ENCODE peak calls at places on chromosomes 16 and 17, in eight cellular contexts. E is AG08395; F is NCI-H2081; K is tibial artery; Y is immature natural killer cell; H is upper lobe of right lung; X is stimulated activated CD4-positive, alpha-beta T cell treated with anti-CD3 and anti-CD28 coated beads, Interleukin-15, amount 100 ng/mL, for 48 hours; C is cardiac fibroblast. Q is an unnamed sample.

GRCh38 chr17:68398731-68399637 is 58.3 kb downstream of the WIPI1 start:
- DNase-seq in H (peak), E (peak), X (no peak), Y (peak), C (peak), F (peak), K (no peak), Q (peak)

GRCh38 chr17:61204456-61204855 is 195.2 kb upstream of the TBX2 start:
- DNase-seq in K (no peak), F (no peak), Y (no peak), E (no peak), C (no peak), X (no peak), H (no peak), Q (no peak)

GRCh38 chr17:77867308-77867781 is 91.2 kb upstream of the TNRC6C start:
- DNase-seq in K (peak), F (no peak), X (no peak), H (peak), E (no peak), Y (no peak), C (no peak), Q (peak)

GRCh38 chr16:69894675-69895074 is 56.5 kb upstream of the CLEC18A start:
- DNase-seq in X (no peak), F (no peak), K (no peak), E (no peak), C (no peak), Y (no peak), H (no peak), Q (no peak)

GRCh38 chr16:78317871-78318270 is 218.4 kb downstream of the WWOX start:
- DNase-seq in C (no peak), Y (no peak), F (no peak), K (no peak), E (no peak), X (no peak), H (no peak), Q (no peak)

GRCh38 chr16:86225905-86226371 is 284.4 kb upstream of the FOXF1 start:
- DNase-seq in H (no peak), X (no peak), Y (no peak), E (no peak), F (no peak), C (no peak), K (no peak), Q (no peak)

GRCh38 chr17:79413591-79413990 is 197.3 kb downstream of the RBFOX3 start:
- DNase-seq in H (no peak), F (no peak), K (no peak), X (no peak), E (no peak), Y (no peak), C (no peak), Q (no peak)

GRCh38 chr17:41451154-41451728 is 10.5 kb upstream of the KRT38 start:
- DNase-seq in K (no peak), E (peak), Y (no peak), H (no peak), X (no peak), C (no peak), F (no peak), Q (no peak)

GRCh38 chr17:75625813-75626486 is 7.3 kb upstream of the SMIM5 start:
- DNase-seq in C (peak), H (no peak), F (peak), K (no peak), Y (no peak), E (peak), X (no peak), Q (peak)

GRCh38 chr17:42402121-42402516 is 13.9 kb upstream of the STAT3 start:
- DNase-seq in X (no peak), E (no peak), H (no peak), F (no peak), C (no peak), K (no peak), Y (no peak), Q (no peak)

GRCh38 chr17:72456026-72456569 is 335.3 kb downstream of the SOX9 start:
- DNase-seq in C (peak), K (no peak), Y (no peak), E (peak), F (no peak), H (no peak), X (no peak), Q (no peak)

GRCh38 chr16:2675714-2676113 is 6.6 kb upstream of the KCTD5 start:
- DNase-seq in H (no peak), E (no peak), X (no peak), Y (no peak), K (no peak), C (no peak), F (no peak), Q (no peak)

GRCh38 chr16:70512456-70512855 is 10.9 kb downstream of the COG4 start:
- DNase-seq in F (no peak), C (no peak), X (no peak), H (no peak), E (peak), K (no peak), Y (no peak), Q (no peak)

GRCh38 chr16:25950586-25951201 is 258.9 kb downstream of the HS3ST4 start:
- DNase-seq in C (no peak), H (no peak), Y (no peak), E (no peak), F (no peak), X (no peak), K (no peak), Q (no peak)

GRCh38 chr17:46949291-46950174 is 26.6 kb downstream of the GOSR2 start:
- DNase-seq in F (no peak), K (no peak), Y (no peak), E (peak), X (no peak), H (no peak), C (no peak), Q (no peak)

GRCh38 chr16:66486773-66487579 is 59.9 kb downstream of the BEAN1 start:
- DNase-seq in E (peak), K (peak), Y (no peak), H (no peak), C (peak), X (no peak), F (no peak), Q (no peak)

GRCh38 chr17:80227666-80228065 is 7.4 kb downstream of the SLC26A11 start:
- DNase-seq in H (no peak), C (no peak), Y (no peak), F (no peak), E (no peak), X (no peak), K (no peak), Q (no peak)

GRCh38 chr17:72661093-72661944 is 431.2 kb downstream of the SLC39A11 start:
- DNase-seq in X (no peak), E (no peak), C (no peak), K (no peak), Y (no peak), H (no peak), F (peak), Q (no peak)

GRCh38 chr17:83149761-83150251 is 70.4 kb downstream of the METRNL start:
- DNase-seq in K (peak), Y (no peak), X (no peak), F (no peak), C (no peak), H (no peak), E (peak), Q (no peak)

GRCh38 chr16:71474864-71475263 is 12.8 kb upstream of the ZNF23 start:
- DNase-seq in K (no peak), E (peak), H (no peak), X (no peak), F (no peak), Y (no peak), C (peak), Q (no peak)

GRCh38 chr17:41810659-41811548 is 845 bp downstream of the P3H4 start:
- DNase-seq in C (no peak), Y (no peak), E (no peak), F (no peak), H (peak), X (peak), K (no peak), Q (no peak)

GRCh38 chr17:17824119-17824779 is 12.5 kb downstream of the SREBF1 start:
- DNase-seq in X (no peak), H (no peak), F (peak), E (no peak), C (no peak), Y (no peak), K (no peak), Q (peak)

GRCh38 chr16:8588703-8589292 is 1.5 kb downstream of the TMEM114 start:
- DNase-seq in X (no peak), Y (no peak), C (no peak), F (no peak), E (no peak), H (no peak), K (no peak), Q (no peak)

GRCh38 chr17:40547785-40548478 is 17.3 kb downstream of the CCR7 start:
- DNase-seq in Y (no peak), H (no peak), K (no peak), X (no peak), F (no peak), C (no peak), E (no peak), Q (no peak)

GRCh38 chr17:41215681-41216080 is 10.8 kb upstream of the KRTAP9-2 start:
- DNase-seq in E (no peak), C (no peak), H (no peak), K (no peak), Y (no peak), F (no peak), X (no peak), Q (no peak)

GRCh38 chr16:73268311-73268997 is 220.5 kb upstream of the ZFHX3 start:
- DNase-seq in C (peak), Y (no peak), H (no peak), E (peak), K (no peak), X (no peak), F (peak), Q (no peak)

GRCh38 chr16:69064789-69065313 is 40.6 kb upstream of the HAS3 start:
- DNase-seq in X (no peak), H (no peak), Y (no peak), F (no peak), C (no peak), K (no peak), E (no peak), Q (no peak)

GRCh38 chr17:17859909-17860760 is 23.3 kb upstream of the SREBF1 start:
- DNase-seq in Y (peak), C (peak), E (peak), K (peak), F (peak), X (peak), H (peak), Q (peak)

GRCh38 chr16:79564594-79565210 is 35.8 kb downstream of the MAF start:
- DNase-seq in C (no peak), H (no peak), K (no peak), E (no peak), F (no peak), Y (no peak), X (no peak), Q (no peak)

GRCh38 chr16:29745126-29745852 is 501 bp downstream of the C16orf54 start:
- DNase-seq in H (peak), E (no peak), K (no peak), F (no peak), Y (peak), C (no peak), X (peak), Q (peak)

GRCh38 chr17:35046740-35047283 is 16.7 kb downstream of the RFFL start:
- DNase-seq in X (peak), F (no peak), C (peak), E (no peak), H (no peak), Y (peak), K (no peak), Q (peak)

GRCh38 chr16:11303405-11304138 is 22.4 kb upstream of the PRM1 start:
- DNase-seq in H (peak), K (no peak), Y (no peak), C (no peak), E (no peak), F (no peak), X (no peak), Q (no peak)

GRCh38 chr17:3647769-3648540 is 11.4 kb downstream of the CTNS start:
- DNase-seq in X (peak), C (peak), H (no peak), E (peak), F (no peak), Y (no peak), K (no peak), Q (no peak)

GRCh38 chr16:57619606-57620315 is 8.7 kb upstream of the ADGRG1 start:
- DNase-seq in C (no peak), E (no peak), Y (no peak), H (peak), K (peak), X (no peak), F (peak), Q (no peak)

GRCh38 chr17:37490638-37491614 is 1.2 kb downstream of the DUSP14 start:
- DNase-seq in F (no peak), Y (no peak), X (no peak), C (peak), K (peak), E (peak), H (no peak), Q (peak)

Q was measured in GM20000.